ENCODE peak calls at places on chromosomes 2 and 18, in seven cellular contexts. N is Peyer's patch, C is adrenal gland, Y is neural progenitor cell, I is H9, V is kidney, U is astrocyte. E is an unnamed sample.

GRCh38 chr2:208489687-208490086 is 83.1 kb downstream of the PTH2R start:
- DNase-seq in N (no peak), C (no peak), Y (no peak), I (no peak), V (no peak), U (no peak), E (no peak)

GRCh38 chr2:109438773-109439191 is 175.0 kb downstream of the SEPTIN10 start:
- DNase-seq in N (no peak), C (peak; percentile 71), Y (no peak), I (no peak), V (no peak), U (peak; percentile 75), E (peak; percentile 85)

GRCh38 chr2:232689152-232689910 is 7.8 kb upstream of the GIGYF2 start:
- DNase-seq in N (peak; percentile 40), C (peak; percentile 43), Y (no peak), I (no peak), V (no peak), U (peak; percentile 25), E (no peak)

GRCh38 chr2:62711832-62712494 is 6.5 kb downstream of the EHBP1 start:
- DNase-seq in N (no peak), C (no peak), Y (no peak), I (no peak), V (no peak), U (no peak), E (no peak)

GRCh38 chr18:9997711-9998110 is 83.9 kb downstream of the VAPA start:
- DNase-seq in N (no peak), C (no peak), Y (no peak), I (no peak), V (no peak), U (no peak), E (no peak)

GRCh38 chr2:152375174-152375573 is 40.2 kb downstream of the FMNL2 start:
- DNase-seq in N (no peak), C (no peak), Y (no peak), I (no peak), V (no peak), U (no peak), E (no peak)

GRCh38 chr2:43057026-43057741 is 169.2 kb downstream of the ZFP36L2 start:
- DNase-seq in N (no peak), C (peak; percentile 86), Y (no peak), I (no peak), V (no peak), U (no peak), E (no peak)

GRCh38 chr2:101770672-101771071 is 73.2 kb downstream of the MAP4K4 start:
- DNase-seq in N (peak; percentile 75), C (no peak), Y (peak; percentile 69), I (no peak), V (no peak), U (peak; percentile 54), E (no peak)

GRCh38 chr2:115603285-115603684 is 1160.8 kb downstream of the DPP10 start:
- DNase-seq in N (no peak), C (no peak), Y (no peak), I (no peak), V (no peak), U (no peak), E (no peak)

GRCh38 chr2:239261796-239262475 is 138.9 kb downstream of the HDAC4 start:
- DNase-seq in N (peak; percentile 33), C (peak; percentile 18), Y (no peak), I (no peak), V (no peak), U (no peak), E (no peak)

GRCh38 chr2:232333361-232334135 is 45.0 kb upstream of the ALPP start:
- DNase-seq in N (peak; percentile 40), C (no peak), Y (peak; percentile 40), I (peak; percentile 65), V (peak; percentile 60), U (no peak), E (no peak)

GRCh38 chr2:173991857-173992588 is 26.9 kb upstream of the SP3 start:
- DNase-seq in N (peak; percentile 63), C (no peak), Y (no peak), I (no peak), V (no peak), U (no peak), E (peak; percentile 62)

GRCh38 chr2:73823916-73824523 is 4.7 kb upstream of the STAMBP start:
- DNase-seq in N (peak; percentile 55), C (no peak), Y (peak; percentile 61), I (no peak), V (no peak), U (peak; percentile 70), E (no peak)

GRCh38 chr2:240325654-240326031 is 109.8 kb upstream of the GPC1 start:
- DNase-seq in N (no peak), C (peak; percentile 74), Y (no peak), I (no peak), V (peak; percentile 90), U (no peak), E (no peak)

GRCh38 chr2:200705305-200705985 is 106.3 kb upstream of the BZW1 start:
- DNase-seq in N (no peak), C (no peak), Y (peak; percentile 67), I (peak; percentile 80), V (no peak), U (peak; percentile 5), E (no peak)

GRCh38 chr2:86633094-86633740 is 9.6 kb upstream of the RNF103 start:
- DNase-seq in N (no peak), C (no peak), Y (no peak), I (no peak), V (no peak), U (no peak), E (no peak)
- H3K27ac ChIP-seq in N (peak overlapping the region; percentile 63), C (no peak overlapping the region), Y (no peak overlapping the region), I (no peak overlapping the region), V (no peak overlapping the region), U (no peak overlapping the region), E (no peak overlapping the region)

GRCh38 chr2:122412360-122412759 is 656.9 kb downstream of the TSN start:
- DNase-seq in N (no peak), C (no peak), Y (no peak), I (no peak), V (no peak), U (no peak), E (no peak)
- TF ChIP-seq CTCF in N (no peak), C (no peak), Y (no peak), I (no peak), V (no peak), U (no peak), E (no peak)

DNA sequence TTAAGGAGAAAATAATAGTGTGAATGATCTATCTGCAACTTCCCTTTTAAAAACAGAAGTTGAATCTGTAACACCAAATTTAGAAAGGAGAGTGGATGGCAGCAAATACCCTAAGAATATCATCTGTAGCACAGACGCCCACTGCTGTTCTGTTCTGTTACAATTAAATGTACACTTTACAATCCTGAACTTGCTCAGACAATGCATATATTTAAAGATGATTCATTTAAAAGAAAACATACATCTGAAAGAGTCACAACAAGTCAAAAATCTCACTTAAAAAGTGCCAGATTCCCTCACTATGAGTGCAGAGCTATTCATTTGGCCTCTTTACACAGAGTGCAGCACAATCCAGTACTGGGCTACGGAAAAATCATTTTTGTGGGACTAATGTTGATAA is 8.1 kb upstream of the SERTAD2 start:
- DNase-seq in N (no peak), C (no peak), Y (no peak), I (no peak), V (no peak), U (no peak), E (no peak)
- H3K4me1 ChIP-seq in N (no peaks in the 10 kb centered on the region), C (peaks cover under 1% of the 10 kb centered on the region), Y (peaks cover 1% of the 10 kb centered on the region), I (no peaks in the 10 kb centered on the region), V (no peaks in the 10 kb centered on the region), U (peaks cover 5% of the 10 kb centered on the region), E (no peaks in the 10 kb centered on the region)

GRCh38 chr2:127649100-127649611 is 3.2 kb downstream of the GPR17 start:
- DNase-seq in N (no peak), C (no peak), Y (no peak), I (no peak), V (peak; percentile 64), U (no peak), E (no peak)

GRCh38 chr2:127649684-127650040 is 3.7 kb downstream of the GPR17 start:
- DNase-seq in N (peak; percentile 95), C (peak; percentile 87), Y (peak; percentile 92), I (peak; percentile 87), V (peak; percentile 87), U (peak; percentile 49), E (peak; percentile 64)

GRCh38 chr2:127646487-127647241 is 711 bp downstream of the GPR17 start:
- DNase-seq in N (no peak), C (no peak), Y (no peak), I (no peak), V (peak; percentile 77), U (no peak), E (no peak)

GRCh38 chr2:127647242-127648190 is 1.6 kb downstream of the GPR17 start:
- DNase-seq in N (no peak), C (peak; percentile 56), Y (no peak), I (no peak), V (peak; percentile 87), U (no peak), E (no peak)

GRCh38 chr2:127648321-127648720 is 2.4 kb downstream of the GPR17 start:
- DNase-seq in N (no peak), C (no peak), Y (no peak), I (no peak), V (peak; percentile 53), U (no peak), E (no peak)
- H3K27ac ChIP-seq in N (peak overlapping the region; percentile 22), C (no peak overlapping the region), Y (no peak overlapping the region), I (no peak overlapping the region), V (no peak overlapping the region), U (no peak overlapping the region), E (peak overlapping the region; percentile 70)

E was measured in thoracic aorta.